ENCODE peak calls at places on chromosomes 6 and 20, in ten cellular contexts. O, E, R, C, A, L, B, X, Q and S are unnamed samples.

GRCh38 chr20:4813839-4814695 is 92.4 kb downstream of the PRND start:
- DNase-seq in A (no peak), C (peak; percentile 79), E (no peak), R (no peak), Q (no peak), X (peak; percentile 38), L (no peak), O (peak; percentile 94), B (no peak), S (no peak)

GRCh38 chr6:3876866-3877265 is 27.7 kb downstream of the FAM50B start:
- DNase-seq in R (no peak), Q (no peak), E (peak; percentile 31), A (no peak), L (no peak), B (no peak), O (no peak), X (no peak), C (no peak), S (no peak)

GRCh38 chr6:32947552-32948465 is 5.1 kb downstream of the HLA-DMA start:
- DNase-seq in C (no peak), X (peak; percentile 23), B (no peak), O (peak; percentile 78), E (peak; percentile 55), Q (peak; percentile 33), R (peak; percentile 42), A (peak; percentile 42), L (no peak), S (no peak)

GRCh38 chr20:48614593-48615274 is 213.1 kb downstream of the PREX1 start:
- DNase-seq in X (no peak), B (no peak), Q (no peak), L (no peak), A (no peak), R (no peak), E (no peak), O (no peak), C (no peak), S (no peak)

GRCh38 chr6:13012977-13013680 is 296.6 kb downstream of the PHACTR1 start:
- DNase-seq in B (peak; percentile 27), C (no peak), R (peak; percentile 79), X (no peak), L (no peak), A (peak; percentile 63), O (no peak), Q (no peak), E (peak; percentile 12), S (no peak)

GRCh38 chr20:62712606-62713005 is 4.0 kb downstream of the NTSR1 start:
- DNase-seq in B (no peak), R (no peak), Q (no peak), L (no peak), O (no peak), C (no peak), A (no peak), X (no peak), E (no peak), S (no peak)

GRCh38 chr6:21873562-21873961 is 280.0 kb downstream of the SOX4 start:
- DNase-seq in O (no peak), L (no peak), B (no peak), X (no peak), E (peak; percentile 93), R (no peak), A (no peak), Q (no peak), C (no peak), S (no peak)

GRCh38 chr6:132298344-132298949 is 102.8 kb downstream of the MOXD1 start:
- DNase-seq in E (peak; percentile 46), B (no peak), C (peak; percentile 17), X (no peak), A (peak; percentile 51), L (peak; percentile 13), O (peak; percentile 65), R (no peak), Q (no peak), S (peak; percentile 15)

GRCh38 chr6:90573624-90574023 is 13.2 kb downstream of the MAP3K7 start:
- DNase-seq in A (no peak), B (no peak), X (no peak), C (no peak), O (no peak), E (no peak), Q (no peak), L (no peak), R (no peak), S (no peak)

GRCh38 chr6:18491303-18492090 is 104.3 kb downstream of the RNF144B start:
- DNase-seq in B (no peak), A (no peak), X (no peak), E (peak; percentile 29), O (no peak), R (no peak), L (no peak), C (no peak), Q (no peak), S (no peak)

GRCh38 chr6:159038914-159039884 is 5.6 kb downstream of the TAGAP start:
- DNase-seq in C (peak; percentile 70), B (no peak), R (no peak), X (no peak), Q (no peak), L (no peak), A (no peak), E (peak; percentile 66), O (peak; percentile 91), S (no peak)

GRCh38 chr6:78831492-78831891 is 35.9 kb upstream of the IRAK1BP1 start:
- DNase-seq in Q (no peak), R (peak; percentile 17), B (no peak), O (no peak), X (no peak), A (no peak), L (no peak), C (no peak), E (no peak), S (no peak)

GRCh38 chr6:121354764-121355163 is 20.5 kb upstream of the TBC1D32 start:
- DNase-seq in R (no peak), E (no peak), C (no peak), Q (no peak), L (no peak), O (no peak), X (no peak), A (no peak), B (no peak), S (no peak)

GRCh38 chr6:46983007-46983411 is 59.1 kb downstream of the ADGRF1 start:
- DNase-seq in C (no peak), B (no peak), R (no peak), Q (peak; percentile 23), X (no peak), O (no peak), E (peak; percentile 76), A (no peak), L (no peak), S (no peak)